ENCODE peak calls at places on chromosomes 16 and 17, in nine cellular contexts. M is fibroblast of lung, G is breast epithelium, O is A549, X is HL-60, Y is fibroblast of mammary gland, J is left lung, V is cardiac muscle cell, R is left ventricle myocardium inferior. H is an unnamed sample.

GRCh38 chr16:10728488-10728887 is 15.2 kb upstream of the NUBP1 start:
- DNase-seq in M (no peak), G (no peak), O (no peak), X (no peak), Y (no peak), J (no peak), V (no peak), R (no peak), H (no peak)

GRCh38 chr16:65547799-65548446 is 426.1 kb upstream of the CDH11 start:
- DNase-seq in M (peak), G (no peak), O (no peak), X (no peak), Y (peak), J (no peak), V (peak), R (no peak), H (peak)

GRCh38 chr17:8359769-8360168 is 16.7 kb downstream of the KRABD2 start:
- DNase-seq in M (peak), G (no peak), O (no peak), X (no peak), Y (peak), J (no peak), V (no peak), R (no peak), H (no peak)

GRCh38 chr16:56349711-56350161 is 75.6 kb downstream of the AMFR start:
- DNase-seq in M (no peak), G (no peak), O (no peak), X (no peak), Y (no peak), J (peak), V (no peak), R (peak), H (no peak)

GRCh38 chr17:21279198-21279535 is 5.3 kb upstream of the MAP2K3 start:
- DNase-seq in M (no peak), G (no peak), O (no peak), X (no peak), Y (no peak), J (no peak), V (no peak), R (no peak), H (no peak)

GRCh38 chr17:17833664-17834357 is 3.0 kb downstream of the SREBF1 start:
- DNase-seq in M (no peak), G (no peak), O (no peak), X (no peak), Y (no peak), J (no peak), V (no peak), R (no peak), H (no peak)

GRCh38 chr16:4314532-4315184 is 1.2 kb upstream of the GLIS2 start:
- DNase-seq in M (peak), G (no peak), O (peak), X (no peak), Y (peak), J (peak), V (peak), R (no peak), H (no peak)

GRCh38 chr17:55872374-55872773 is 121.5 kb downstream of the PCTP start:
- DNase-seq in M (no peak), G (no peak), O (no peak), X (no peak), Y (no peak), J (no peak), V (no peak), R (no peak), H (no peak)

GRCh38 chr16:67459066-67459857 is 21.7 kb downstream of the ATP6V0D1 start:
- DNase-seq in M (no peak), G (peak), O (no peak), X (no peak), Y (no peak), J (no peak), V (peak), R (peak), H (no peak)

GRCh38 chr17:81323083-81323369 is 27.9 kb upstream of the SLC38A10 start:
- DNase-seq in M (no peak), G (no peak), O (no peak), X (no peak), Y (no peak), J (no peak), V (no peak), R (no peak), H (no peak)

GRCh38 chr16:84841787-84842300 is 22.1 kb downstream of the CRISPLD2 start:
- DNase-seq in M (no peak), G (peak), O (no peak), X (no peak), Y (no peak), J (peak), V (no peak), R (no peak), H (no peak)

GRCh38 chr17:28689011-28689410 is 22.7 kb downstream of the PROCA1 start:
- DNase-seq in M (no peak), G (no peak), O (no peak), X (no peak), Y (no peak), J (no peak), V (no peak), R (no peak), H (no peak)

GRCh38 chr16:68022278-68022727 is 729 bp downstream of the DDX28 start:
- DNase-seq in M (no peak), G (no peak), O (no peak), X (no peak), Y (peak), J (no peak), V (no peak), R (no peak), H (no peak)

GRCh38 chr16:17367932-17368331 is 102.8 kb downstream of the XYLT1 start:
- DNase-seq in M (peak), G (no peak), O (peak), X (no peak), Y (peak), J (no peak), V (peak), R (no peak), H (no peak)

GRCh38 chr16:80602894-80603293 is 62.1 kb downstream of the DYNLRB2 start:
- DNase-seq in M (no peak), G (no peak), O (no peak), X (no peak), Y (no peak), J (no peak), V (no peak), R (no peak), H (no peak)

GRCh38 chr16:87410958-87411357 is 18.8 kb downstream of the MAP1LC3B start:
- DNase-seq in M (no peak), G (no peak), O (no peak), X (no peak), Y (no peak), J (peak), V (no peak), R (peak), H (no peak)

GRCh38 chr17:36463916-36464764 is 22.3 kb upstream of the ZNHIT3 start:
- DNase-seq in M (peak), G (no peak), O (peak), X (peak), Y (peak), J (no peak), V (peak), R (peak), H (no peak)

GRCh38 chr17:17493986-17494466 is 2.2 kb downstream of the RASD1 start:
- DNase-seq in M (no peak), G (no peak), O (no peak), X (no peak), Y (no peak), J (no peak), V (no peak), R (no peak), H (no peak)

GRCh38 chr17:16940116-16940881 is 31.6 kb downstream of the TNFRSF13B start:
- DNase-seq in M (no peak), G (no peak), O (no peak), X (no peak), Y (no peak), J (peak), V (no peak), R (no peak), H (no peak)

GRCh38 chr17:34242976-34243731 is 11.9 kb upstream of the CCL2 start:
- DNase-seq in M (no peak), G (no peak), O (no peak), X (no peak), Y (no peak), J (no peak), V (no peak), R (no peak), H (no peak)

GRCh38 chr17:7755095-7755890 is 37.7 kb downstream of the DNAH2 start:
- DNase-seq in M (no peak), G (no peak), O (no peak), X (no peak), Y (no peak), J (no peak), V (no peak), R (no peak), H (no peak)

GRCh38 chr17:81890447-81891302 is 711 bp downstream of the ALYREF start:
- DNase-seq in M (no peak), G (no peak), O (no peak), X (no peak), Y (no peak), J (peak), V (peak), R (no peak), H (no peak)

GRCh38 chr16:3954411-3954921 is 74.0 kb upstream of the CREBBP start:
- DNase-seq in M (no peak), G (no peak), O (no peak), X (no peak), Y (no peak), J (no peak), V (no peak), R (no peak), H (no peak)

GRCh38 chr16:19419691-19420060 is 2.0 kb downstream of the TMC5 start:
- DNase-seq in M (peak), G (no peak), O (peak), X (no peak), Y (peak), J (no peak), V (no peak), R (no peak), H (no peak)

GRCh38 chr16:66374176-66374575 is 7.7 kb downstream of the CDH5 start:
- DNase-seq in M (no peak), G (no peak), O (no peak), X (no peak), Y (no peak), J (no peak), V (peak), R (no peak), H (no peak)

GRCh38 chr17:34299017-34299416 is 13.5 kb downstream of the CCL11 start:
- DNase-seq in M (peak), G (no peak), O (no peak), X (no peak), Y (no peak), J (no peak), V (no peak), R (no peak), H (no peak)

GRCh38 chr16:50591800-50592771 is 43.9 kb downstream of the NKD1 start:
- DNase-seq in M (no peak), G (peak), O (no peak), X (no peak), Y (no peak), J (peak), V (peak), R (peak), H (no peak)

GRCh38 chr17:40448639-40449261 is 5.5 kb downstream of the IGFBP4 start:
- DNase-seq in M (no peak), G (peak), O (no peak), X (no peak), Y (peak), J (no peak), V (no peak), R (no peak), H (no peak)

GRCh38 chr16:1501630-1502029 is 8.5 kb downstream of the TELO2 start:
- DNase-seq in M (no peak), G (no peak), O (no peak), X (no peak), Y (no peak), J (no peak), V (no peak), R (no peak), H (no peak)

GRCh38 chr16:88688013-88688778 is 1.9 kb upstream of the SNAI3 start:
- DNase-seq in M (peak), G (no peak), O (no peak), X (no peak), Y (no peak), J (peak), V (no peak), R (no peak), H (no peak)

GRCh38 chr17:74303300-74303699 is 22.7 kb upstream of the KIF19 start:
- DNase-seq in M (no peak), G (no peak), O (no peak), X (peak), Y (no peak), J (no peak), V (no peak), R (no peak), H (no peak)

GRCh38 chr17:1347681-1348318 is 52.2 kb downstream of the YWHAE start:
- DNase-seq in M (no peak), G (peak), O (no peak), X (no peak), Y (peak), J (no peak), V (no peak), R (no peak), H (no peak)

GRCh38 chr16:82672676-82673075 is 45.9 kb downstream of the CDH13 start:
- DNase-seq in M (peak), G (no peak), O (no peak), X (no peak), Y (no peak), J (no peak), V (no peak), R (no peak), H (no peak)

GRCh38 chr16:19502395-19503131 is 19.3 kb downstream of the GDE1 start:
- DNase-seq in M (peak), G (peak), O (peak), X (peak), Y (peak), J (no peak), V (peak), R (peak), H (no peak)

GRCh38 chr17:64130559-64131001 is 636 bp upstream of the ERN1 start:
- DNase-seq in M (peak), G (no peak), O (no peak), X (no peak), Y (peak), J (no peak), V (no peak), R (no peak), H (no peak)

GRCh38 chr16:71796501-71796900 is 12.1 kb downstream of the AP1G1 start:
- DNase-seq in M (peak), G (no peak), O (no peak), X (no peak), Y (no peak), J (no peak), V (no peak), R (no peak), H (no peak)

GRCh38 chr16:81148277-81148676 is 52.1 kb upstream of the GCSH start:
- DNase-seq in M (no peak), G (no peak), O (no peak), X (no peak), Y (no peak), J (no peak), V (no peak), R (no peak), H (no peak)

GRCh38 chr16:68064791-68065365 is 20.3 kb upstream of the NFATC3 start:
- DNase-seq in M (peak), G (no peak), O (peak), X (no peak), Y (peak), J (peak), V (peak), R (peak), H (peak)

GRCh38 chr17:60678118-60678444 is 430 bp downstream of the BCAS3 start:
- DNase-seq in M (no peak), G (no peak), O (peak), X (no peak), Y (no peak), J (no peak), V (no peak), R (no peak), H (no peak)

GRCh38 chr17:76968707-76969597 is 100.7 kb downstream of the MGAT5B start:
- DNase-seq in M (peak), G (no peak), O (no peak), X (no peak), Y (no peak), J (no peak), V (peak), R (no peak), H (no peak)
- H3K4me3 ChIP-seq in M (no peak), G (peak), O (no peak), X (no peak), Y (no peak), J (no peak), V (peak), R (peak), H (no peak)

DNA sequence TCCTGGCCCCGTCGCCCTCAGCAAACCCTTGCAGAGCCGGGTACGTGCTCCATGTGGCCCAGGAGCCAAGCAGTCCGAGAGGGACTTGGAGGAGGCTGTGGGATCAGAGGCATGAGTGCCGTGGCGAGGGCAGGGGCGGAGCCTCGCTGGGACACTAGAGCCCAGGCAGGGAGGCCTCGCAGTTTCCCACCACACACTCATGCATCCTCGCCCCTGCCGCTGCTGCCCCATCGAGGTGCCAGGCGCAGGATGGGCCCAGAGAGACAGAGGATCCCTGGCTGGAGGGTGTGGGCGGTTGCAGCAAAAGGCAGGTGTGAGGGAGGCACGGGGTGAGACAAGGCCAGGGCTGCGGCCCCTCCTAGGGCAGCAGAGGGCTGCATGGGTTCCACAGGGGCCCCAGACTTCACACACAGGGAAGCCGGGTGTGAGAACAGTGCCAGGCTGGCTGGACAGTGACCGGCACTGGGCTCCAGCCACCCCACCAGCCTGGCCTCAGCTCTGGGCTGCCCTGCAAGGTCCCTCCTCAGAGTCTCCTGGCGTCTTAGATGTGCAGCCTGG is 7.7 kb downstream of the BCAR1 start:
- DNase-seq in M (no peak), G (no peak), O (no peak), X (no peak), Y (no peak), J (peak), V (no peak), R (no peak), H (no peak)
- TF ChIP-seq CTCF in M (no peak), G (no peak), O (no peak), X (no peak), Y (no peak), J (no peak), V (no peak), R (no peak), H (no peak)

DNA sequence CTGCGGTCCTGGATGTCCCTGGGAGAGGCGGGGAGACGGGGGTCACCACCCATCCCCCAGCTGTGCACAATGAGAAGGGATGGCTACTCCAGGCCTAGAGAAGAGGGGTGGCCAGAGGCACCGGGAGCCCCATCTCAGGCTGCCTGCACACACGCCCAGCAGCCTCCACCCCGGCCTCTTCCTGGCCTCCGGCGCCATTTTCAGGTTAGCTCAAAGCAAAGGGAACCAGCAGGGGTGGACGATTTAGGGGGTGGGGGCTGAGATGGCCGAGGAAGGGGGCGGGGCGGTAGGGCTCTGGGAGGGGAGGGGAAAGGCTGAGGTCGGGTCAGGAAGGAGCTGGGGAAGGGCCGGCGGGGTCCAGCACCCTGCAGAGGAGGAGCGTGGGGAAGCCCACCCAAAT is 42.8 kb downstream of the SRCIN1 start:
- DNase-seq in M (no peak), G (no peak), O (no peak), X (no peak), Y (no peak), J (no peak), V (no peak), R (no peak), H (no peak)
- H3K4me3 ChIP-seq in M (no peak), G (no peak), O (no peak), X (no peak), Y (no peak), J (no peak), V (no peak), R (no peak), H (no peak)

DNA sequence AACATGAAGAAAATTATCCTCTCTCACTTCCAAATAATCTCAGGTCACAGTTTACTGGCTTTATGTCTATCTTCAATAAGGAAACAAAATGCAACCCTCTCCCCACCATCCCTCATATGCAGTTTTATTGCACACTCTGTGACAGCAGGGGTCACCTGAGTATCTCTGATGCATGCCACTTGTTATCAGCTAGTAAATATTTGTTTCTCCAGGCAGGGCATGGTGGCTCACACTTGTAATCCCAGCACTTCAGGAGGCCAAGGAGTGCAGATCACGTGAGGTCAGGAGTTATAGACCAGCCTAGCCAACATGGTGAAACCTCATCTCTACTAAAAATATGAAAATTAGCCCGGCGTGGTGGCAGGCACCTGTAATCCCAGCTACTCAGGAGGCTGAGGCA is 61.1 kb downstream of the ADAMTS18 start:
- DNase-seq in M (no peak), G (no peak), O (no peak), X (no peak), Y (no peak), J (no peak), V (no peak), R (no peak), H (no peak)
- TF ChIP-seq CTCF in M (no peak), G (no peak), O (no peak), X (no peak), Y (no peak), J (no peak), V (no peak), R (no peak), H (no peak)

GRCh38 chr16:49588729-49589384 is 215.3 kb downstream of the C16orf78 start:
- DNase-seq in M (peak), G (no peak), O (no peak), X (no peak), Y (peak), J (no peak), V (no peak), R (no peak), H (no peak)
- H3K4me3 ChIP-seq in M (no peak), G (no peak), O (no peak), X (no peak), Y (no peak), J (no peak), V (no peak), R (no peak), H (no peak)

H was measured in AG09309.